ENCODE peak calls at places on chromosomes 13 and 19, in seven cellular contexts. One of them, this sample, is unnamed.
A peak's percentile ranks its signal among the peaks of the same experiment; 100 is the strongest.

GRCh38 chr13:33139186-33139585 is 123.0 kb downstream of the KL start:
- DNase-seq in GM10248: no peak
- DNase-seq in AG10803: no peak
- DNase-seq in A549: no peak
- DNase-seq in brain microvascular endothelial cell: no peak
- DNase-seq in upper lobe of right lung: no peak
- DNase-seq in left ventricle myocardium inferior: peak; percentile 70
- DNase-seq in this sample: no peak

GRCh38 chr13:51317262-51317661 is 22.2 kb upstream of the SERPINE3 start:
- DNase-seq in AG10803: peak; percentile 31
- DNase-seq in A549: peak; percentile 13
- DNase-seq in upper lobe of right lung: no peak
- DNase-seq in GM10248: no peak
- DNase-seq in left ventricle myocardium inferior: no peak
- DNase-seq in brain microvascular endothelial cell: peak; percentile 56
- DNase-seq in this sample: no peak

GRCh38 chr13:113743366-113744195 is 15.4 kb upstream of the TMEM255B start:
- DNase-seq in upper lobe of right lung: no peak
- DNase-seq in AG10803: no peak
- DNase-seq in left ventricle myocardium inferior: no peak
- DNase-seq in A549: no peak
- DNase-seq in GM10248: no peak
- DNase-seq in brain microvascular endothelial cell: no peak
- DNase-seq in this sample: no peak

GRCh38 chr13:75495938-75496337 is 14.0 kb upstream of the TBC1D4 start:
- DNase-seq in upper lobe of right lung: no peak
- DNase-seq in A549: no peak
- DNase-seq in GM10248: no peak
- DNase-seq in left ventricle myocardium inferior: no peak
- DNase-seq in brain microvascular endothelial cell: peak; percentile 52
- DNase-seq in AG10803: peak; percentile 88
- DNase-seq in this sample: no peak

GRCh38 chr13:83221256-83221655 is 661.0 kb downstream of the SLITRK1 start:
- DNase-seq in brain microvascular endothelial cell: no peak
- DNase-seq in left ventricle myocardium inferior: no peak
- DNase-seq in upper lobe of right lung: no peak
- DNase-seq in A549: peak; percentile 4
- DNase-seq in AG10803: no peak
- DNase-seq in GM10248: no peak
- DNase-seq in this sample: no peak

GRCh38 chr19:1395194-1396018 is 5.9 kb downstream of the GAMT start:
- DNase-seq in A549: no peak
- DNase-seq in AG10803: no peak
- DNase-seq in GM10248: no peak
- DNase-seq in left ventricle myocardium inferior: no peak
- DNase-seq in brain microvascular endothelial cell: no peak
- DNase-seq in upper lobe of right lung: no peak
- DNase-seq in this sample: no peak

GRCh38 chr13:28037399-28037798 is 48.9 kb upstream of the URAD start:
- DNase-seq in A549: no peak
- DNase-seq in brain microvascular endothelial cell: no peak
- DNase-seq in AG10803: peak; percentile 17
- DNase-seq in upper lobe of right lung: no peak
- DNase-seq in left ventricle myocardium inferior: no peak
- DNase-seq in GM10248: no peak
- DNase-seq in this sample: no peak

GRCh38 chr19:15871570-15871969 is 26.3 kb downstream of the CYP4F2 start:
- DNase-seq in left ventricle myocardium inferior: no peak
- DNase-seq in GM10248: peak; percentile 24
- DNase-seq in upper lobe of right lung: no peak
- DNase-seq in brain microvascular endothelial cell: no peak
- DNase-seq in AG10803: no peak
- DNase-seq in A549: no peak
- DNase-seq in this sample: no peak

GRCh38 chr13:74423434-74423833 is 289.2 kb upstream of the KLF12 start:
- DNase-seq in GM10248: no peak
- DNase-seq in AG10803: no peak
- DNase-seq in upper lobe of right lung: no peak
- DNase-seq in left ventricle myocardium inferior: no peak
- DNase-seq in A549: no peak
- DNase-seq in brain microvascular endothelial cell: peak; percentile 21
- DNase-seq in this sample: no peak

GRCh38 chr19:12112238-12112637 is 27.9 kb downstream of the ZNF20 start:
- DNase-seq in AG10803: peak; percentile 4
- DNase-seq in A549: no peak
- DNase-seq in left ventricle myocardium inferior: no peak
- DNase-seq in brain microvascular endothelial cell: no peak
- DNase-seq in upper lobe of right lung: no peak
- DNase-seq in GM10248: no peak
- DNase-seq in this sample: no peak

GRCh38 chr13:97367427-97367826 is 66.5 kb upstream of the RAP2A start:
- DNase-seq in upper lobe of right lung: no peak
- DNase-seq in brain microvascular endothelial cell: peak; percentile 82
- DNase-seq in AG10803: peak; percentile 85
- DNase-seq in A549: no peak
- DNase-seq in left ventricle myocardium inferior: no peak
- DNase-seq in GM10248: no peak
- DNase-seq in this sample: no peak

DNA sequence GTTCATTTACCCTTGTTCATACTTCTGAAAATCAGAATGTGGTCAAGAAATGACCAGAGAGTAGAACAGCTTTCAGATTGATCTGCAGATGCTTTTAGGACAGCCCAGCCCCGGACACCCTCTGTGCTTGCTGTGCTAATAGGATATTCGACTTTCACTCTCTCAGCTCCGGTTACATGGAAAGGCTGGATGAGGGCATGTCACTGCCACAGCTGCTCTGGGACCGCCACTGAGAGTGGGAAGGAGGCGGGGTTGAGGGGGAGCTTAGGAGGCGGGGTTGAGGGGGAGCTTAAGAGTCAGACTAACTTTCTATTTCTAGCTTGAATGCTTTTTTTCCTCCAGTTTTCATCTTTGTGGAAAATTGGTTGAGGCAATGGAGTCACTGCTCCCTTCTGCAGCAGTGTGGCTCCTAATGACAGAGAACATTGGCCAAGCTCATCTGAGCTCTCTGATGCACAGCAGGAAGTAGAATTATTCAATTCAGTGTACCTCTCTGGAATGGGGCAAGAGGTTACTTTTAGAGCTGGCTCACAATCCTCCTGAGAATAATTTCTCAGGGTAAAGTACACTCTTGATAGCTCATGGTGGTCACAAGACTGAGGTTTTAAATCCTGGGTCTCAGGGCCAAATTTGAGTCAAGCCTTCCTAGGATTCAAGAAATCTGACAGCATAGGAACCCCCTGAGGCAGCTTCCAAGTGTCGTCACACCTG is 74.6 kb upstream of the NPAS1 start:
- DNase-seq in GM10248: no peak
- DNase-seq in AG10803: peak; percentile 69
- DNase-seq in left ventricle myocardium inferior: peak; percentile 77
- DNase-seq in brain microvascular endothelial cell: peak; percentile 76
- DNase-seq in upper lobe of right lung: no peak
- DNase-seq in A549: no peak
- DNase-seq in this sample: no peak
- TF ChIP-seq CTCF in GM10248: no peak
- TF ChIP-seq CTCF in AG10803: no peak
- TF ChIP-seq CTCF in left ventricle myocardium inferior: no peak
- TF ChIP-seq CTCF in brain microvascular endothelial cell: no peak
- TF ChIP-seq CTCF in upper lobe of right lung: no peak
- TF ChIP-seq CTCF in A549: no peak
- TF ChIP-seq CTCF in this sample: no peak

GRCh38 chr19:55079400-55080038 is 3.9 kb downstream of the EPS8L1 start:
- DNase-seq in brain microvascular endothelial cell: no peak
- DNase-seq in left ventricle myocardium inferior: no peak
- DNase-seq in A549: no peak
- DNase-seq in upper lobe of right lung: no peak
- DNase-seq in AG10803: no peak
- DNase-seq in GM10248: no peak
- DNase-seq in this sample: no peak

GRCh38 chr19:55080915-55081772 is 5.5 kb downstream of the EPS8L1 start:
- DNase-seq in AG10803: peak; percentile 36
- DNase-seq in upper lobe of right lung: peak; percentile 95
- DNase-seq in A549: peak; percentile 89
- DNase-seq in GM10248: peak; percentile 97
- DNase-seq in left ventricle myocardium inferior: peak; percentile 73
- DNase-seq in brain microvascular endothelial cell: peak; percentile 73
- DNase-seq in this sample: peak; percentile 80

GRCh38 chr19:55081773-55082022 is 6.0 kb downstream of the EPS8L1 start:
- DNase-seq in A549: no peak
- DNase-seq in brain microvascular endothelial cell: no peak
- DNase-seq in upper lobe of right lung: no peak
- DNase-seq in GM10248: no peak
- DNase-seq in left ventricle myocardium inferior: no peak
- DNase-seq in AG10803: no peak
- DNase-seq in this sample: no peak

GRCh38 chr19:55078996-55079395 is 3.3 kb downstream of the EPS8L1 start:
- DNase-seq in A549: no peak
- DNase-seq in upper lobe of right lung: no peak
- DNase-seq in GM10248: no peak
- DNase-seq in brain microvascular endothelial cell: no peak
- DNase-seq in left ventricle myocardium inferior: no peak
- DNase-seq in AG10803: no peak
- DNase-seq in this sample: no peak

GRCh38 chr19:55080121-55080914 is 4.6 kb downstream of the EPS8L1 start:
- DNase-seq in left ventricle myocardium inferior: peak; percentile 59
- DNase-seq in AG10803: peak; percentile 58
- DNase-seq in brain microvascular endothelial cell: peak; percentile 51
- DNase-seq in A549: peak; percentile 89
- DNase-seq in GM10248: peak; percentile 79
- DNase-seq in upper lobe of right lung: peak; percentile 91
- DNase-seq in this sample: peak; percentile 42
- TF ChIP-seq CTCF in left ventricle myocardium inferior: no peak
- TF ChIP-seq CTCF in AG10803: no peak
- TF ChIP-seq CTCF in brain microvascular endothelial cell: no peak
- TF ChIP-seq CTCF in A549: no peak
- TF ChIP-seq CTCF in GM10248: no peak
- TF ChIP-seq CTCF in upper lobe of right lung: no peak
- TF ChIP-seq CTCF in this sample: no peak

GRCh38 chr13:110638814-110639806 is 23.8 kb downstream of the NAXD start:
- DNase-seq in GM10248: no peak
- DNase-seq in upper lobe of right lung: no peak
- DNase-seq in AG10803: no peak
- DNase-seq in A549: no peak
- DNase-seq in brain microvascular endothelial cell: no peak
- DNase-seq in left ventricle myocardium inferior: no peak
- DNase-seq in this sample: no peak

GRCh38 chr13:110637275-110637674 is 21.9 kb downstream of the NAXD start:
- DNase-seq in AG10803: no peak
- DNase-seq in A549: no peak
- DNase-seq in upper lobe of right lung: no peak
- DNase-seq in brain microvascular endothelial cell: no peak
- DNase-seq in GM10248: no peak
- DNase-seq in left ventricle myocardium inferior: no peak
- DNase-seq in this sample: no peak

GRCh38 chr13:110636701-110637201 is 21.4 kb downstream of the NAXD start:
- DNase-seq in upper lobe of right lung: no peak
- DNase-seq in AG10803: no peak
- DNase-seq in A549: no peak
- DNase-seq in brain microvascular endothelial cell: no peak
- DNase-seq in left ventricle myocardium inferior: no peak
- DNase-seq in GM10248: no peak
- DNase-seq in this sample: no peak

GRCh38 chr13:110638253-110638652 is 22.9 kb downstream of the NAXD start:
- DNase-seq in A549: no peak
- DNase-seq in upper lobe of right lung: no peak
- DNase-seq in AG10803: no peak
- DNase-seq in left ventricle myocardium inferior: no peak
- DNase-seq in brain microvascular endothelial cell: no peak
- DNase-seq in GM10248: no peak
- DNase-seq in this sample: no peak

DNA sequence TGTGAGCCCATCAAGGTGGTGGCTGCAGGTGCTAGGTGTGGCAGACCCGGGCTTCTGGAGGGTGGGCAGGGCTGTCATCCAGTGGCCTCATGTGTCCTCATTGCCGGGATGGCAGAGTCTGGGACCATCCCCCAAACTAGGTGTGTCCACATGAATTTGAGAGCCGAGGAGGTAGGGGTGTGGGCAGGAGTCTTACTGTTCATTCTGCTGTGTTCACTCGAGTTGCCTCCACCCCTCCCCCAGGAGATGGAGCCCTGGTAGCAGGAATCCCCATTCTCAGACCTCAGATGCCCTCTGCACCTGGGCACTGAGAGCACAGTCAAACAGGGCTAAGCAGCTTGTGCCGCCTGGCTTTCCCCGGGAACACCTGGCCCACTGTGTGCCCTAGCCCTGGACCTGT is 22.4 kb downstream of the NAXD start:
- DNase-seq in brain microvascular endothelial cell: no peak
- DNase-seq in upper lobe of right lung: no peak
- DNase-seq in AG10803: no peak
- DNase-seq in GM10248: no peak
- DNase-seq in A549: no peak
- DNase-seq in left ventricle myocardium inferior: no peak
- DNase-seq in this sample: no peak
- TF ChIP-seq CTCF in brain microvascular endothelial cell: no peak
- TF ChIP-seq CTCF in upper lobe of right lung: no peak
- TF ChIP-seq CTCF in AG10803: no peak
- TF ChIP-seq CTCF in GM10248: no peak
- TF ChIP-seq CTCF in A549: no peak
- TF ChIP-seq CTCF in left ventricle myocardium inferior: no peak
- TF ChIP-seq CTCF in this sample: no peak

DNA sequence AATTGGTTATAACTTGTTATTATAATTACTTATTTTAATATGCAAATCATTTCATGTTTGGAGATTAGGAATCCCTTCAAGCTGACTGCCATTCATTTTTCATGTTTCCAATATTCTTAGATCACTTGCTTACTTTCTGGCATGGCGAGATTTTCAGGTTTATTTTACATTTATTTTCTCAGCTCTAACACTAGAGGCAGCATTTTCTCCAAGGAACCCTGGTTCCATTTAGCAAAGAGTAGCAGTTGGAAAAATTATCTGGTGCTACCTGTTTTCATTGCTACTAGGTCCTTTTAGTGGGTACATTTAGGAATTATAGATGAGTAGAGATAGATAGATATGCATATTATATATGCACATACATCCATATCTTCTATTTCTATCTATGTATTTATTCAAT is 90.9 kb upstream of the TRPC4 start:
- DNase-seq in brain microvascular endothelial cell: no peak
- DNase-seq in AG10803: no peak
- DNase-seq in upper lobe of right lung: no peak
- DNase-seq in GM10248: no peak
- DNase-seq in A549: no peak
- DNase-seq in left ventricle myocardium inferior: no peak
- DNase-seq in this sample: no peak
- TF ChIP-seq CTCF in brain microvascular endothelial cell: peak; percentile 36
- TF ChIP-seq CTCF in AG10803: peak; percentile 40
- TF ChIP-seq CTCF in upper lobe of right lung: no peak
- TF ChIP-seq CTCF in GM10248: no peak
- TF ChIP-seq CTCF in A549: peak; percentile 7
- TF ChIP-seq CTCF in left ventricle myocardium inferior: no peak
- TF ChIP-seq CTCF in this sample: no peak

This sample was measured in activated B cell treated with CpG ODN at 0.5 μM for 24 hours.